ENCODE peak calls at places on chromosomes 7 and 10, in ten cellular contexts. X is mesendoderm, L is uterus, T is neural progenitor cell, D is A673, F is cardiac muscle cell, W is HepG2, A is ascending aorta, G is WERI-Rb-1, N is Peyer's patch. I is an unnamed sample.

GRCh38 chr7:49001610-49002033 is 77.3 kb downstream of the CDC14C start:
- DNase-seq in X (peak), L (no peak), T (peak), D (peak), F (peak), W (peak), A (no peak), G (peak), N (no peak), I (no peak)

GRCh38 chr7:55514546-55515265 is 57.6 kb downstream of the VOPP1 start:
- DNase-seq in X (no peak), L (no peak), T (no peak), D (no peak), F (no peak), W (no peak), A (no peak), G (no peak), N (no peak), I (no peak)

GRCh38 chr7:34759477-34760125 is 101.6 kb downstream of the NPSR1 start:
- DNase-seq in X (peak), L (no peak), T (peak), D (peak), F (peak), W (peak), A (no peak), G (peak), N (no peak), I (no peak)

GRCh38 chr7:121398246-121398645 is 2.1 kb upstream of the FAM3C start:
- DNase-seq in X (peak), L (no peak), T (peak), D (peak), F (no peak), W (peak), A (no peak), G (peak), N (no peak), I (no peak)

GRCh38 chr7:42262907-42263466 is 26.0 kb upstream of the GLI3 start:
- DNase-seq in X (peak), L (peak), T (peak), D (peak), F (no peak), W (no peak), A (peak), G (peak), N (no peak), I (no peak)

GRCh38 chr7:38318803-38319416 is 45.5 kb upstream of the TARP start:
- DNase-seq in X (peak), L (no peak), T (peak), D (peak), F (peak), W (peak), A (no peak), G (peak), N (no peak), I (no peak)

GRCh38 chr10:126302195-126302594 is 86.1 kb downstream of the ADAM12 start:
- DNase-seq in X (no peak), L (no peak), T (peak), D (no peak), F (no peak), W (no peak), A (no peak), G (no peak), N (no peak), I (no peak)

GRCh38 chr10:104327745-104328635 is 10.3 kb downstream of the ITPRIP start:
- DNase-seq in X (peak), L (no peak), T (peak), D (no peak), F (no peak), W (peak), A (peak), G (no peak), N (no peak), I (no peak)

GRCh38 chr7:45184326-45185027 is 26.9 kb downstream of the RAMP3 start:
- DNase-seq in X (no peak), L (no peak), T (no peak), D (no peak), F (no peak), W (no peak), A (peak), G (no peak), N (no peak), I (no peak)

GRCh38 chr7:121994625-121995410 is 121.9 kb downstream of the PTPRZ1 start:
- DNase-seq in X (peak), L (no peak), T (peak), D (peak), F (peak), W (peak), A (peak), G (peak), N (no peak), I (peak)

GRCh38 chr10:119575506-119575905 is 21.3 kb downstream of the TIAL1 start:
- DNase-seq in X (no peak), L (no peak), T (no peak), D (peak), F (no peak), W (no peak), A (no peak), G (no peak), N (no peak), I (no peak)

GRCh38 chr10:132387723-132388210 is 9.2 kb upstream of the PWWP2B start:
- DNase-seq in X (peak), L (peak), T (peak), D (peak), F (peak), W (peak), A (no peak), G (peak), N (peak), I (no peak)

GRCh38 chr7:50348469-50349162 is 44.1 kb downstream of the IKZF1 start:
- DNase-seq in X (no peak), L (no peak), T (no peak), D (no peak), F (no peak), W (no peak), A (no peak), G (no peak), N (no peak), I (no peak)

GRCh38 chr7:159097661-159098423 is 46.8 kb downstream of the VIPR2 start:
- DNase-seq in X (no peak), L (no peak), T (peak), D (no peak), F (no peak), W (no peak), A (peak), G (peak), N (no peak), I (no peak)

GRCh38 chr7:13724631-13725566 is 264.6 kb downstream of the ETV1 start:
- DNase-seq in X (no peak), L (no peak), T (no peak), D (no peak), F (no peak), W (no peak), A (no peak), G (no peak), N (no peak), I (no peak)

GRCh38 chr7:28539289-28539981 is 127.1 kb downstream of the CREB5 start:
- DNase-seq in X (no peak), L (no peak), T (no peak), D (no peak), F (no peak), W (no peak), A (no peak), G (no peak), N (no peak), I (no peak)

GRCh38 chr7:46900312-46901263 is 681.3 kb downstream of the TNS3 start:
- DNase-seq in X (no peak), L (peak), T (no peak), D (peak), F (peak), W (no peak), A (no peak), G (no peak), N (no peak), I (no peak)

GRCh38 chr10:132248455-132249231 is 59.1 kb downstream of the STK32C start:
- DNase-seq in X (peak), L (no peak), T (peak), D (peak), F (peak), W (no peak), A (no peak), G (peak), N (peak), I (no peak)

GRCh38 chr7:2321020-2321419 is 6.8 kb upstream of the SNX8 start:
- DNase-seq in X (peak), L (no peak), T (peak), D (no peak), F (no peak), W (peak), A (no peak), G (peak), N (no peak), I (no peak)

GRCh38 chr7:106367018-106367420 is 82.2 kb upstream of the NAMPT start:
- DNase-seq in X (peak), L (no peak), T (peak), D (peak), F (peak), W (peak), A (no peak), G (peak), N (no peak), I (no peak)

GRCh38 chr10:72692057-72692891 is at the start of gene MCU:
- DNase-seq in X (peak), L (peak), T (peak), D (peak), F (peak), W (no peak), A (peak), G (peak), N (peak), I (peak)

GRCh38 chr7:158638001-158638400 is 50.4 kb upstream of the PTPRN2 start:
- DNase-seq in X (no peak), L (no peak), T (no peak), D (no peak), F (no peak), W (peak), A (no peak), G (no peak), N (no peak), I (no peak)

DNA sequence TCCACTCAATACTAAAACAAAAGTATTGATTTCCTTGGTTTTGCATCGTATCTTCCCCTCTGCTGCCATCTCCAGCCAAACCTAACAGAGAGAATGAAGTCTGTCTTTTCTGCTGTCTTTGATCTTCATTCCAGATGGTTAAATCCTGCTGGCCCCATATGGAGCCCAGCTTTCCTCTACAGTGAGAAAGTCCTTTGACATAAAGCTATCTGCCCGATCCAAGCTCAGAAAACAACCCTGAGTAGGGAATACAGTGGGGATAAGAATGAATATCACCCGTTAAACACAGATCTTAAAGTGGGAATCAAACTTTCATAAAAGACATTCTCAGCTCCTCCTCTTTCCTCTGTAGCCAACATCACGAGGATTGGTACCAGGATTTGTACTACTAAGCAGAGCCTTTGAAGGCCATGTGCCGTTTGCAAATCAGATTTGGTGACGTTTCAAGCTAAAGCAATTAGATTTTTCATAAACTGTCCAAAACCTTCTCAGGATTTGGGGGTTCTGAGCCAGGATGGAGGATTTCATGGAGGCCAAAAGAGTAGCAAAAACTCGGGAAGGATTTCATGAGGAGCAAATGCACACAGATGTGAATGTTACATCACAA is 30.9 kb upstream of the GPAM start:
- DNase-seq in X (no peak), L (no peak), T (no peak), D (no peak), F (no peak), W (no peak), A (no peak), G (peak), N (no peak), I (no peak)
- H3K27ac ChIP-seq in X (no peak), L (no peak), T (no peak), D (no peak), F (no peak), W (peak), A (no peak), G (peak), N (no peak), I (no peak)

GRCh38 chr10:17026686-17027485 is 102.7 kb downstream of the CUBN start:
- DNase-seq in X (no peak), L (no peak), T (no peak), D (no peak), F (no peak), W (no peak), A (no peak), G (no peak), N (no peak), I (no peak)

GRCh38 chr10:17033529-17034250 is 95.9 kb downstream of the CUBN start:
- DNase-seq in X (no peak), L (no peak), T (no peak), D (no peak), F (no peak), W (no peak), A (no peak), G (no peak), N (no peak), I (no peak)

GRCh38 chr10:17031656-17032630 is 97.7 kb downstream of the CUBN start:
- DNase-seq in X (peak), L (no peak), T (peak), D (no peak), F (no peak), W (no peak), A (no peak), G (no peak), N (no peak), I (no peak)

GRCh38 chr10:17028843-17029580 is 100.6 kb downstream of the CUBN start:
- DNase-seq in X (no peak), L (no peak), T (no peak), D (peak), F (no peak), W (no peak), A (no peak), G (no peak), N (no peak), I (no peak)

GRCh38 chr10:17029581-17030271 is 99.9 kb downstream of the CUBN start:
- DNase-seq in X (peak), L (peak), T (peak), D (peak), F (no peak), W (peak), A (peak), G (no peak), N (peak), I (peak)
- H3K4me3 ChIP-seq in X (no peak), L (no peak), T (no peak), D (peak), F (no peak), W (no peak), A (peak), G (no peak), N (no peak), I (no peak)

GRCh38 chr10:15859531-15859864 is 809 bp downstream of the MINDY3 start:
- DNase-seq in X (no peak), L (no peak), T (no peak), D (no peak), F (no peak), W (no peak), A (no peak), G (no peak), N (no peak), I (no peak)
- H3K27ac ChIP-seq in X (no peak), L (no peak), T (no peak), D (peak), F (no peak), W (no peak), A (peak), G (no peak), N (peak), I (peak)

DNA sequence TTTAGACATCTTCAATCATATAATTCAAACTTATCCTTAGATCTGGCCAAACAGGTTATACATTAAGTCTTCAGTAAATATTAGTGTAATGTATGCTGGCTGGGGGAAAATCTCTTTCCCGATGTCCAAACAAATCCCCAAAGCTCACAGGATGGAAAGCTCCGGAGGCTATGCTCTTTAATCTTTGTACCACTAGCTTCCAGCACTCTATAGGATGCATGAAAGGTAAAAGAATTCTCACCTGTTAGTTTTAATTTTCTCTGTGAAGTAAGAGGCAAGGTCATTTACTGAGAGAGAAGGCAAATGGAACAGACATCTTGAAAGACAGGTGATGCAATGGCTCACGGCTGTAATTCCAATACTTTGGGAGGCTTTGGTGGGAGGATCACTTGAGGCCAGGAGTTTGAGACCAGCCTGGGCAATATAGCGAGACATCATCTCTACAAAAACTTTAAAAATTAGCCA is 99.8 kb upstream of the KIF5B start:
- DNase-seq in X (no peak), L (no peak), T (no peak), D (no peak), F (no peak), W (peak), A (no peak), G (no peak), N (no peak), I (no peak)
- H3K4me3 ChIP-seq in X (no peak), L (no peak), T (no peak), D (no peak), F (no peak), W (no peak), A (no peak), G (no peak), N (no peak), I (no peak)

GRCh38 chr7:87032604-87033003 is 26.9 kb downstream of the ELAPOR2 start:
- DNase-seq in X (no peak), L (no peak), T (no peak), D (no peak), F (no peak), W (no peak), A (no peak), G (no peak), N (no peak), I (no peak)

GRCh38 chr7:87028636-87029035 is 30.8 kb downstream of the ELAPOR2 start:
- DNase-seq in X (peak), L (no peak), T (peak), D (no peak), F (no peak), W (no peak), A (no peak), G (no peak), N (no peak), I (no peak)

GRCh38 chr7:87027900-87028299 is 31.6 kb downstream of the ELAPOR2 start:
- DNase-seq in X (no peak), L (no peak), T (no peak), D (no peak), F (no peak), W (no peak), A (no peak), G (no peak), N (no peak), I (no peak)

GRCh38 chr7:87029078-87029477 is 30.4 kb downstream of the ELAPOR2 start:
- DNase-seq in X (no peak), L (no peak), T (no peak), D (no peak), F (no peak), W (no peak), A (no peak), G (no peak), N (no peak), I (no peak)
- H3K27ac ChIP-seq in X (no peak), L (no peak), T (no peak), D (no peak), F (no peak), W (no peak), A (no peak), G (no peak), N (no peak), I (no peak)